ENCODE peak calls at places on chromosomes 6 and 20, in four cellular contexts. One of them, this sample, is unnamed.

GRCh38 chr6:105431226-105431625 is 28.3 kb upstream of the PREP start:
- DNase-seq in AG10803: peak
- DNase-seq in M059J: peak
- DNase-seq in NCI-H2081 treated with DMSO at 0.1 percent for 48 hours: no peak
- DNase-seq in this sample: no peak

GRCh38 chr6:160462551-160463109 is 114.5 kb downstream of the SLC22A3 start:
- DNase-seq in AG10803: peak
- DNase-seq in M059J: peak
- DNase-seq in NCI-H2081 treated with DMSO at 0.1 percent for 48 hours: no peak
- DNase-seq in this sample: peak

GRCh38 chr6:8705435-8706020 is 270.2 kb upstream of the SLC35B3 start:
- DNase-seq in AG10803: no peak
- DNase-seq in M059J: no peak
- DNase-seq in NCI-H2081 treated with DMSO at 0.1 percent for 48 hours: no peak
- DNase-seq in this sample: no peak

GRCh38 chr20:12466915-12467314 is 541.9 kb upstream of the SPTLC3 start:
- DNase-seq in AG10803: no peak
- DNase-seq in M059J: no peak
- DNase-seq in NCI-H2081 treated with DMSO at 0.1 percent for 48 hours: no peak
- DNase-seq in this sample: no peak

GRCh38 chr20:19254086-19254821 is 41.8 kb downstream of the SLC24A3 start:
- DNase-seq in AG10803: peak
- DNase-seq in M059J: peak
- DNase-seq in NCI-H2081 treated with DMSO at 0.1 percent for 48 hours: no peak
- DNase-seq in this sample: no peak

GRCh38 chr6:151263035-151263434 is 23.3 kb downstream of the AKAP12 start:
- DNase-seq in AG10803: no peak
- DNase-seq in M059J: no peak
- DNase-seq in NCI-H2081 treated with DMSO at 0.1 percent for 48 hours: no peak
- DNase-seq in this sample: no peak

GRCh38 chr6:33297956-33298772 is 578 bp downstream of the RGL2 start:
- DNase-seq in AG10803: peak
- DNase-seq in M059J: peak
- DNase-seq in NCI-H2081 treated with DMSO at 0.1 percent for 48 hours: no peak
- DNase-seq in this sample: peak

GRCh38 chr6:114000066-114000465 is 29.1 kb upstream of the HDAC2 start:
- DNase-seq in AG10803: peak
- DNase-seq in M059J: peak
- DNase-seq in NCI-H2081 treated with DMSO at 0.1 percent for 48 hours: no peak
- DNase-seq in this sample: no peak

GRCh38 chr6:10951675-10952282 is 64.9 kb downstream of the SYCP2L start:
- DNase-seq in AG10803: peak
- DNase-seq in M059J: peak
- DNase-seq in NCI-H2081 treated with DMSO at 0.1 percent for 48 hours: no peak
- DNase-seq in this sample: no peak